ENCODE peak calls at places on chromosomes 6 and 20, in five cellular contexts. One of them, this sample, is unnamed.

GRCh38 chr6:1317302-1317815 is 5.5 kb downstream of the FOXQ1 start:
- DNase-seq in cardiac muscle cell: no peak
- DNase-seq in AG04450: no peak
- DNase-seq in CD8-positive, alpha-beta T cell: no peak
- DNase-seq in astrocyte of the cerebellum: no peak
- DNase-seq in this sample: no peak

GRCh38 chr6:169087436-169088046 is 166.1 kb downstream of the THBS2 start:
- DNase-seq in cardiac muscle cell: peak
- DNase-seq in AG04450: no peak
- DNase-seq in CD8-positive, alpha-beta T cell: no peak
- DNase-seq in astrocyte of the cerebellum: no peak
- DNase-seq in this sample: no peak

GRCh38 chr6:165573671-165574070 is 89.4 kb downstream of the PDE10A start:
- DNase-seq in cardiac muscle cell: peak
- DNase-seq in AG04450: no peak
- DNase-seq in CD8-positive, alpha-beta T cell: no peak
- DNase-seq in astrocyte of the cerebellum: peak
- DNase-seq in this sample: no peak

GRCh38 chr20:18090477-18090876 is 32.8 kb upstream of the OVOL2 start:
- DNase-seq in cardiac muscle cell: no peak
- DNase-seq in AG04450: no peak
- DNase-seq in CD8-positive, alpha-beta T cell: no peak
- DNase-seq in astrocyte of the cerebellum: no peak
- DNase-seq in this sample: no peak

GRCh38 chr20:14729390-14729789 is 392.0 kb upstream of the FLRT3 start:
- DNase-seq in cardiac muscle cell: no peak
- DNase-seq in AG04450: no peak
- DNase-seq in CD8-positive, alpha-beta T cell: no peak
- DNase-seq in astrocyte of the cerebellum: no peak
- DNase-seq in this sample: no peak

GRCh38 chr6:109790131-109790530 is 99.0 kb downstream of the FIG4 start:
- DNase-seq in cardiac muscle cell: peak
- DNase-seq in AG04450: no peak
- DNase-seq in CD8-positive, alpha-beta T cell: no peak
- DNase-seq in astrocyte of the cerebellum: peak
- DNase-seq in this sample: no peak

GRCh38 chr20:56091635-56092180 is 86.4 kb upstream of the CBLN4 start:
- DNase-seq in cardiac muscle cell: no peak
- DNase-seq in AG04450: no peak
- DNase-seq in CD8-positive, alpha-beta T cell: no peak
- DNase-seq in astrocyte of the cerebellum: no peak
- DNase-seq in this sample: no peak

GRCh38 chr6:33456156-33456555 is 1.8 kb downstream of the ZBTB9 start:
- DNase-seq in cardiac muscle cell: no peak
- DNase-seq in AG04450: no peak
- DNase-seq in CD8-positive, alpha-beta T cell: no peak
- DNase-seq in astrocyte of the cerebellum: no peak
- DNase-seq in this sample: no peak

GRCh38 chr20:6654490-6655247 is 112.8 kb upstream of the BMP2 start:
- DNase-seq in cardiac muscle cell: no peak
- DNase-seq in AG04450: no peak
- DNase-seq in CD8-positive, alpha-beta T cell: no peak
- DNase-seq in astrocyte of the cerebellum: no peak
- DNase-seq in this sample: no peak

GRCh38 chr6:190596-191395 is 101.5 kb upstream of the DUSP22 start:
- DNase-seq in cardiac muscle cell: no peak
- DNase-seq in AG04450: no peak
- DNase-seq in CD8-positive, alpha-beta T cell: no peak
- DNase-seq in astrocyte of the cerebellum: no peak
- DNase-seq in this sample: no peak

GRCh38 chr20:796916-797315 is 28.6 kb upstream of the SLC52A3 start:
- DNase-seq in cardiac muscle cell: no peak
- DNase-seq in AG04450: no peak
- DNase-seq in CD8-positive, alpha-beta T cell: no peak
- DNase-seq in astrocyte of the cerebellum: no peak
- DNase-seq in this sample: no peak

GRCh38 chr20:59605691-59606364 is 1.5 kb downstream of the PHACTR3 start:
- DNase-seq in cardiac muscle cell: no peak
- DNase-seq in AG04450: no peak
- DNase-seq in CD8-positive, alpha-beta T cell: no peak
- DNase-seq in astrocyte of the cerebellum: no peak
- DNase-seq in this sample: no peak

GRCh38 chr6:7730003-7730402 is 4.1 kb downstream of the BMP6 start:
- DNase-seq in cardiac muscle cell: no peak
- DNase-seq in AG04450: no peak
- DNase-seq in CD8-positive, alpha-beta T cell: no peak
- DNase-seq in astrocyte of the cerebellum: no peak
- DNase-seq in this sample: no peak

GRCh38 chr6:136783495-136784270 is 8.6 kb downstream of the MAP3K5 start:
- DNase-seq in cardiac muscle cell: no peak
- DNase-seq in AG04450: no peak
- DNase-seq in CD8-positive, alpha-beta T cell: no peak
- DNase-seq in astrocyte of the cerebellum: no peak
- DNase-seq in this sample: no peak

GRCh38 chr20:39269031-39269461 is 306.9 kb downstream of the DHX35 start:
- DNase-seq in cardiac muscle cell: peak
- DNase-seq in AG04450: no peak
- DNase-seq in CD8-positive, alpha-beta T cell: peak
- DNase-seq in astrocyte of the cerebellum: no peak
- DNase-seq in this sample: no peak

GRCh38 chr20:38139919-38140753 is 24.9 kb downstream of the TGM2 start:
- DNase-seq in cardiac muscle cell: peak
- DNase-seq in AG04450: no peak
- DNase-seq in CD8-positive, alpha-beta T cell: no peak
- DNase-seq in astrocyte of the cerebellum: no peak
- DNase-seq in this sample: no peak

GRCh38 chr6:88141641-88142298 is 24.4 kb downstream of the CNR1 start:
- DNase-seq in cardiac muscle cell: no peak
- DNase-seq in AG04450: no peak
- DNase-seq in CD8-positive, alpha-beta T cell: no peak
- DNase-seq in astrocyte of the cerebellum: no peak
- DNase-seq in this sample: peak

GRCh38 chr20:58004146-58004545 is 224.3 kb downstream of the ANKRD60 start:
- DNase-seq in cardiac muscle cell: no peak
- DNase-seq in AG04450: no peak
- DNase-seq in CD8-positive, alpha-beta T cell: no peak
- DNase-seq in astrocyte of the cerebellum: no peak
- DNase-seq in this sample: no peak

GRCh38 chr20:10731190-10731955 is 57.6 kb upstream of the JAG1 start:
- DNase-seq in cardiac muscle cell: no peak
- DNase-seq in AG04450: no peak
- DNase-seq in CD8-positive, alpha-beta T cell: no peak
- DNase-seq in astrocyte of the cerebellum: no peak
- DNase-seq in this sample: no peak

GRCh38 chr6:7770111-7770510 is 44.2 kb downstream of the BMP6 start:
- DNase-seq in cardiac muscle cell: peak
- DNase-seq in AG04450: no peak
- DNase-seq in CD8-positive, alpha-beta T cell: no peak
- DNase-seq in astrocyte of the cerebellum: no peak
- DNase-seq in this sample: no peak

GRCh38 chr6:158818580-158819212 is 472 bp downstream of the EZR start:
- DNase-seq in cardiac muscle cell: peak
- DNase-seq in AG04450: no peak
- DNase-seq in CD8-positive, alpha-beta T cell: peak
- DNase-seq in astrocyte of the cerebellum: no peak
- DNase-seq in this sample: peak

GRCh38 chr20:37526839-37527637 is 638 bp downstream of the BLCAP start:
- DNase-seq in cardiac muscle cell: peak
- DNase-seq in AG04450: no peak
- DNase-seq in CD8-positive, alpha-beta T cell: no peak
- DNase-seq in astrocyte of the cerebellum: no peak
- DNase-seq in this sample: no peak

GRCh38 chr6:132715204-132715603 is 1.3 kb upstream of the VNN1 start:
- DNase-seq in cardiac muscle cell: peak
- DNase-seq in AG04450: peak
- DNase-seq in CD8-positive, alpha-beta T cell: no peak
- DNase-seq in astrocyte of the cerebellum: no peak
- DNase-seq in this sample: no peak

GRCh38 chr6:112682088-112682487 is 335.0 kb downstream of the RFPL4B start:
- DNase-seq in cardiac muscle cell: no peak
- DNase-seq in AG04450: no peak
- DNase-seq in CD8-positive, alpha-beta T cell: no peak
- DNase-seq in astrocyte of the cerebellum: no peak
- DNase-seq in this sample: no peak

GRCh38 chr6:39653631-39654030 is 71.6 kb downstream of the KIF6 start:
- DNase-seq in cardiac muscle cell: no peak
- DNase-seq in AG04450: no peak
- DNase-seq in CD8-positive, alpha-beta T cell: no peak
- DNase-seq in astrocyte of the cerebellum: no peak
- DNase-seq in this sample: no peak

GRCh38 chr6:10518461-10519216 is 2.5 kb upstream of the GCNT2 start:
- DNase-seq in cardiac muscle cell: peak
- DNase-seq in AG04450: no peak
- DNase-seq in CD8-positive, alpha-beta T cell: no peak
- DNase-seq in astrocyte of the cerebellum: no peak
- DNase-seq in this sample: no peak

GRCh38 chr6:69664551-69664950 is 132.3 kb downstream of the LMBRD1 start:
- DNase-seq in cardiac muscle cell: no peak
- DNase-seq in AG04450: no peak
- DNase-seq in CD8-positive, alpha-beta T cell: no peak
- DNase-seq in astrocyte of the cerebellum: no peak
- DNase-seq in this sample: no peak

GRCh38 chr20:17650816-17651760 is 31.0 kb downstream of the RRBP1 start:
- DNase-seq in cardiac muscle cell: peak
- DNase-seq in AG04450: no peak
- DNase-seq in CD8-positive, alpha-beta T cell: no peak
- DNase-seq in astrocyte of the cerebellum: no peak
- DNase-seq in this sample: no peak

GRCh38 chr20:18907353-18907752 is 93.8 kb downstream of the SCP2D1 start:
- DNase-seq in cardiac muscle cell: no peak
- DNase-seq in AG04450: no peak
- DNase-seq in CD8-positive, alpha-beta T cell: no peak
- DNase-seq in astrocyte of the cerebellum: no peak
- DNase-seq in this sample: no peak

GRCh38 chr20:13819885-13820645 is 35.2 kb downstream of the NDUFAF5 start:
- DNase-seq in cardiac muscle cell: peak
- DNase-seq in AG04450: no peak
- DNase-seq in CD8-positive, alpha-beta T cell: no peak
- DNase-seq in astrocyte of the cerebellum: peak
- DNase-seq in this sample: peak

GRCh38 chr6:21738180-21739094 is 144.9 kb downstream of the SOX4 start:
- DNase-seq in cardiac muscle cell: no peak
- DNase-seq in AG04450: no peak
- DNase-seq in CD8-positive, alpha-beta T cell: no peak
- DNase-seq in astrocyte of the cerebellum: no peak
- DNase-seq in this sample: no peak

GRCh38 chr6:68039641-68040311 is 595.3 kb upstream of the ADGRB3 start:
- DNase-seq in cardiac muscle cell: no peak
- DNase-seq in AG04450: no peak
- DNase-seq in CD8-positive, alpha-beta T cell: no peak
- DNase-seq in astrocyte of the cerebellum: no peak
- DNase-seq in this sample: no peak

GRCh38 chr6:68042339-68043121 is 592.6 kb upstream of the ADGRB3 start:
- DNase-seq in cardiac muscle cell: no peak
- DNase-seq in AG04450: no peak
- DNase-seq in CD8-positive, alpha-beta T cell: no peak
- DNase-seq in astrocyte of the cerebellum: no peak
- DNase-seq in this sample: no peak

GRCh38 chr6:68038815-68039408 is 596.2 kb upstream of the ADGRB3 start:
- DNase-seq in cardiac muscle cell: no peak
- DNase-seq in AG04450: no peak
- DNase-seq in CD8-positive, alpha-beta T cell: no peak
- DNase-seq in astrocyte of the cerebellum: no peak
- DNase-seq in this sample: no peak

GRCh38 chr6:68040780-68041179 is 594.3 kb upstream of the ADGRB3 start:
- DNase-seq in cardiac muscle cell: no peak
- DNase-seq in AG04450: no peak
- DNase-seq in CD8-positive, alpha-beta T cell: no peak
- DNase-seq in astrocyte of the cerebellum: no peak
- DNase-seq in this sample: no peak

GRCh38 chr6:68040312-68040778 is 594.7 kb upstream of the ADGRB3 start:
- DNase-seq in cardiac muscle cell: peak
- DNase-seq in AG04450: no peak
- DNase-seq in CD8-positive, alpha-beta T cell: no peak
- DNase-seq in astrocyte of the cerebellum: no peak
- DNase-seq in this sample: no peak
- H3K4me3 ChIP-seq in cardiac muscle cell: no peak
- H3K4me3 ChIP-seq in AG04450: no peak
- H3K4me3 ChIP-seq in CD8-positive, alpha-beta T cell: no peak
- H3K4me3 ChIP-seq in astrocyte of the cerebellum: no peak
- H3K4me3 ChIP-seq in this sample: no peak

DNA sequence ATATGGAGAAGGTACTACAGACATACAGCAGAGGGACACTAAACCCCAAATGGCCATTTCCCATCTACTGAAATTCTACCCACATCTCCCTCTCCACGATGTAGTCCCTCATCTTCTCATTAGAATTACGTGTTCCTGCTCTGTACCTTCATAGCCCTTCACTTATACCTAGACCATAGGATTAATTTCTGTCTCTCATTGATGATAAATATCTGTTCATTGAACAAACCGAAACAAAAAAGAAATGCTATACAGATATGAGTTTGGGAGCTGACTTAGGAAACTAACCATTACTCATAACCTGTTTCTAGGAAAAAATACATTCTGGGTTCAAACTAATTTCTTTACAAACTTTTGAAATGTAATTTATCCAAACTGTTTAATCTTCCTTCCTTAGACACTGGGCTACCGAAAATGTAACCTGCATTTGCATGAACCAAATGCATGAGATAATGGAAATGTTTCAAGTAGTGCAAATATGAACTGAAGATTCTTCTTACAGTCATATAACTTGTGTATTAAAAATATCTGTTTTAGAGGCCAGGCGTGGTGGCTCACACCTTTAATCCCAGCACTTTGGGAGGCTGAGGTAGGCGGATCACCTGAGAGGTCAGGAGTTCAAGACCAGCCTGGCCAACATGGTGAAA is 85.3 kb downstream of the GJA10 start:
- DNase-seq in cardiac muscle cell: no peak
- DNase-seq in AG04450: no peak
- DNase-seq in CD8-positive, alpha-beta T cell: no peak
- DNase-seq in astrocyte of the cerebellum: no peak
- DNase-seq in this sample: no peak
- H3K4me3 ChIP-seq in cardiac muscle cell: no peak
- H3K4me3 ChIP-seq in AG04450: no peak
- H3K4me3 ChIP-seq in CD8-positive, alpha-beta T cell: no peak
- H3K4me3 ChIP-seq in astrocyte of the cerebellum: no peak
- H3K4me3 ChIP-seq in this sample: no peak

DNA sequence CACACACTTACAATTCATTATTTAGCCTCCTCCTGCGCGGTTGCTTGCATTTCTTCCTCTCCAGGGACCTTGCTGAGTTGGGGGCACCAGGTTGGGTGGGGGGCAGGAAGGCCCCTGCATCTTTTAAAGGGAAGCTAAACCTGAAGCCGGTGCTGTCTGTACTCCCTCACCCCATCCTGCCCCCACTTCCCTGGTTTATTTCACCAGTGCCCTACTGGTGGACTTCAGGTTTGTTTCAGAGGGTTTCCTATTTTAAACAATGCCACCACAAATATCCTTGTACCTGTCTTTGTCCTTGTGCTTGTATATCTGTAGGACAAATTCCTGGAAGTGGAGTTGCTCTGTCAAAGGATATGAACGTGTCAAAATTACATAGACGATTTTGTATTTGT is 21.0 kb downstream of the PTK7 start:
- DNase-seq in cardiac muscle cell: no peak
- DNase-seq in AG04450: no peak
- DNase-seq in CD8-positive, alpha-beta T cell: no peak
- DNase-seq in astrocyte of the cerebellum: no peak
- DNase-seq in this sample: no peak
- H3K4me3 ChIP-seq in cardiac muscle cell: no peak
- H3K4me3 ChIP-seq in AG04450: no peak
- H3K4me3 ChIP-seq in CD8-positive, alpha-beta T cell: no peak
- H3K4me3 ChIP-seq in astrocyte of the cerebellum: no peak
- H3K4me3 ChIP-seq in this sample: no peak

GRCh38 chr6:134249412-134249758 is 68.5 kb downstream of the SGK1 start:
- DNase-seq in cardiac muscle cell: peak
- DNase-seq in AG04450: no peak
- DNase-seq in CD8-positive, alpha-beta T cell: no peak
- DNase-seq in astrocyte of the cerebellum: no peak
- DNase-seq in this sample: no peak
- H3K4me3 ChIP-seq in cardiac muscle cell: no peak
- H3K4me3 ChIP-seq in AG04450: no peak
- H3K4me3 ChIP-seq in CD8-positive, alpha-beta T cell: no peak
- H3K4me3 ChIP-seq in astrocyte of the cerebellum: no peak
- H3K4me3 ChIP-seq in this sample: no peak